ENCODE peak calls at places on chromosome 22, in four cellular contexts. J is hepatocyte, K is PC-3, L is testis. V is an unnamed sample.

GRCh38 chr22:32842486-32842885 is 41.0 kb downstream of the TIMP3 start:
- DNase-seq in J (no peak), K (no peak), L (no peak), V (no peak)

GRCh38 chr22:42785706-42786499 is 65.2 kb upstream of the A4GALT start:
- DNase-seq in J (no peak), K (no peak), L (no peak), V (no peak)

GRCh38 chr22:49946612-49947295 is 13.8 kb upstream of the PIM3 start:
- DNase-seq in J (no peak), K (no peak), L (no peak), V (no peak)

GRCh38 chr22:49705631-49706352 is 121.9 kb downstream of the BRD1 start:
- DNase-seq in J (no peak), K (no peak), L (no peak), V (no peak)

GRCh38 chr22:50016988-50017700 is 4.6 kb upstream of the IL17REL start:
- DNase-seq in J (peak), K (no peak), L (no peak), V (no peak)

GRCh38 chr22:31144223-31144622 is 3.9 kb upstream of the PLA2G3 start:
- DNase-seq in J (peak), K (peak), L (no peak), V (peak)

GRCh38 chr22:42375982-42376381 is 56.2 kb downstream of the NFAM1 start:
- DNase-seq in J (no peak), K (no peak), L (peak), V (no peak)

GRCh38 chr22:50710886-50711285 is 27.1 kb upstream of the ACR start:
- DNase-seq in J (no peak), K (no peak), L (no peak), V (no peak)

GRCh38 chr22:48679656-48680555 is 1147.8 kb downstream of the BRD1 start:
- DNase-seq in J (no peak), K (no peak), L (no peak), V (no peak)

GRCh38 chr22:19959043-19959586 is 17.5 kb upstream of the TXNRD2 start:
- DNase-seq in J (peak), K (no peak), L (peak), V (peak)

GRCh38 chr22:25403752-25404471 is 160.6 kb upstream of the GRK3 start:
- DNase-seq in J (peak), K (peak), L (no peak), V (peak)

GRCh38 chr22:25643232-25644000 is 78.9 kb downstream of the GRK3 start:
- DNase-seq in J (no peak), K (no peak), L (no peak), V (no peak)

GRCh38 chr22:24593810-24594568 is 1.1 kb upstream of the LRRC75B start:
- DNase-seq in J (no peak), K (no peak), L (no peak), V (peak)

GRCh38 chr22:46514592-46515207 is 22.7 kb downstream of the CELSR1 start:
- DNase-seq in J (peak), K (peak), L (no peak), V (no peak)

GRCh38 chr22:47011131-47011854 is 248.8 kb downstream of the TBC1D22A start:
- DNase-seq in J (no peak), K (no peak), L (no peak), V (no peak)

GRCh38 chr22:48438096-48438495 is 1389.6 kb downstream of the BRD1 start:
- DNase-seq in J (no peak), K (no peak), L (no peak), V (no peak)

GRCh38 chr22:17777005-17777716 is 2.9 kb upstream of the BID start:
- DNase-seq in J (no peak), K (no peak), L (no peak), V (peak)

GRCh38 chr22:48630444-48630777 is 1197.3 kb downstream of the BRD1 start:
- DNase-seq in J (no peak), K (no peak), L (no peak), V (no peak)

GRCh38 chr22:17999851-18000250 is 24.5 kb downstream of the MICAL3 start:
- DNase-seq in J (no peak), K (peak), L (no peak), V (no peak)

GRCh38 chr22:17086750-17087149 is 1.9 kb downstream of the IL17RA start:
- DNase-seq in J (no peak), K (no peak), L (no peak), V (no peak)

GRCh38 chr22:29727248-29727551 is 7.4 kb downstream of the CABP7 start:
- DNase-seq in J (peak), K (no peak), L (peak), V (no peak)

GRCh38 chr22:29724843-29725242 is 5.0 kb downstream of the CABP7 start:
- DNase-seq in J (no peak), K (no peak), L (no peak), V (no peak)

GRCh38 chr22:29729161-29729560 is 9.4 kb downstream of the CABP7 start:
- DNase-seq in J (no peak), K (no peak), L (no peak), V (no peak)

GRCh38 chr22:29726104-29726503 is 6.3 kb downstream of the CABP7 start:
- DNase-seq in J (no peak), K (no peak), L (no peak), V (no peak)

GRCh38 chr22:29726512-29727247 is 6.9 kb downstream of the CABP7 start:
- DNase-seq in J (no peak), K (no peak), L (no peak), V (no peak)
- H3K4me3 ChIP-seq in J (no peak), K (no peak), L (no peak), V (no peak)

GRCh38 chr22:37266581-37267127 is 15.7 kb upstream of the CYTH4 start:
- DNase-seq in J (no peak), K (no peak), L (no peak), V (no peak)
- H3K4me3 ChIP-seq in J (no peak), K (peak), L (no peak), V (no peak)

DNA sequence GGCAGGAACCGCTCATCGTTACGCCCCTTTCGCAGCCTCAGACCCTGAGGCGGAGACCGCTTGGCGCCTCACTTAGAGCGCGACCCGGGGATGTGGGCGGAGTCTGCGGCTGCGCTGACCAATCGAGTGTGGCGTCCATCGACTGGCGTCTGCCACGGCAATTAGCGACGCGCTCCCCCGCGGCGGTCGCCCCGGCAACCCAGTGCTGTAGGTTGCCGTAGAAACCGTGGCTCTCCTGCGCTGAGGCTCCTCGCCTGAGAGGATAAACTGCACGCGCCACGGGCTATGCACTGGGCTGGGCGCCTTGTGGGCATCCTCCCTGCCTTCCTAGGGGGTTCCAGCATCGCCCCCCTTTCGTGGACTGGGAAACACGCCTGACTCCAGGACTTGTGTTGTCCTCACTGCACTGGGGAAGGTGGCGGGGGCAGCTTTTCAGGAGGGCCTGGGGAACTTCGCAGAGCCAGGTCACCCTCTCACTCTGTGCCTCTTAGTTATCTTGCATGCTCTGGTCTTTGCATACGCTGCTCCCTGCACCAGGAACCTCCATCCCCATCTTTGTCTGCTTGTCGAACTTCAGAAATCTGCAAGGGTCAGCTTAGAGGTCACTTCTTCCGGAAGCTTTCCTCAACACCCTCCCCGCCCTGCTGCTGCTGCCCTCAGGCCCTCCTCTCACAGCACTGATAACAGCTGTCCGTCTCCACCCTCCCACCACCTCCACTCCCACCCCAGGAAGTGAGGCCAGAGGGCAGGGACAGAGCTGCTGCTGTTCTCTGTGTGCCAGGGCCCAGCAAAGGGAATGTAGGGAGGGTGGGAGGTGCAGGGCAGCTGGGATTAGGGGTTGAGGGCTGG is 539 bp upstream of the P2RX6 start:
- DNase-seq in J (peak), K (no peak), L (peak), V (peak)
- H3K4me3 ChIP-seq in J (no peak), K (no peak), L (peak), V (peak)

GRCh38 chr22:38786631-38787030 is 7.3 kb downstream of the DNAL4 start:
- DNase-seq in J (no peak), K (no peak), L (peak), V (no peak)

GRCh38 chr22:38784035-38784434 is 9.9 kb downstream of the DNAL4 start:
- DNase-seq in J (no peak), K (no peak), L (no peak), V (no peak)

GRCh38 chr22:38781033-38781432 is 12.9 kb downstream of the DNAL4 start:
- DNase-seq in J (no peak), K (no peak), L (no peak), V (no peak)

GRCh38 chr22:38783095-38783710 is 10.7 kb downstream of the DNAL4 start:
- DNase-seq in J (no peak), K (no peak), L (no peak), V (no peak)

DNA sequence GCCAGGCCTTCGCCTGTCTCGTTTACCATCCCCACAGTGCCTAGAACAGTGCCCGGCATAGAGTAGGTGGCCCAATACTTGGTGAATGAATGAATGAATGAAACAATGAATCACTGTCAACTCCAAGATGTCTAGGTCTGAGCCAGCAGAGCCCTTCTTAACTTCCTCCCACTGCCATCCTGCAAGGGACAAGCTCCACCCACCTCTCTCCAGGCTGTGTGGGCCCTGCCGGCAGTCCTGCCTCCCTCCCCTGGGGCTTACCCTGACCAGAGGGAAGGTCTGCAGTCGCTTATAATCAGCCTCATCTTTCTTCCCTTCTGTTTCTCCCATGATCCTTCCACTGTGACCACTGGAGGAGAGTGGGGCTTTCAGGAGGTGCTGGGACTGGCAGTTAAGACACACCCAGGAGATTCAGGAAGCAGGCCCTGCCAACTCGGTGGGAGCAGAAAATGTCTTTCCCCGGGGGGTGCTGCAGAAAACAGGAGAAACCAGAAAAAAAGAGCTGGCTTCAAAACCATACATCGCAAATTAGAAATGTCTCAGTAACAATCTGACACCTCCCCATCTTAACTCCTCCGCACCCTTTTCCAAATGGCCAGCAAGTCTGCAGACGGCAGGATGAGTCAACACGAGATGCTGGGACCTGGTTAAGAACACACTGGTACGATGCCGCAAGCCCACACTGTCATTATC is 11.4 kb downstream of the DNAL4 start:
- DNase-seq in J (peak), K (no peak), L (no peak), V (no peak)
- H3K4me3 ChIP-seq in J (no peak), K (no peak), L (no peak), V (no peak)

GRCh38 chr22:37912171-37912570 is 6.1 kb downstream of the MICALL1 start:
- DNase-seq in J (no peak), K (no peak), L (no peak), V (no peak)

GRCh38 chr22:37909756-37910155 is 3.7 kb downstream of the MICALL1 start:
- DNase-seq in J (no peak), K (no peak), L (no peak), V (no peak)

GRCh38 chr22:37911697-37912096 is 5.6 kb downstream of the MICALL1 start:
- DNase-seq in J (no peak), K (no peak), L (no peak), V (no peak)

GRCh38 chr22:37911273-37911672 is 5.2 kb downstream of the MICALL1 start:
- DNase-seq in J (no peak), K (no peak), L (no peak), V (no peak)

DNA sequence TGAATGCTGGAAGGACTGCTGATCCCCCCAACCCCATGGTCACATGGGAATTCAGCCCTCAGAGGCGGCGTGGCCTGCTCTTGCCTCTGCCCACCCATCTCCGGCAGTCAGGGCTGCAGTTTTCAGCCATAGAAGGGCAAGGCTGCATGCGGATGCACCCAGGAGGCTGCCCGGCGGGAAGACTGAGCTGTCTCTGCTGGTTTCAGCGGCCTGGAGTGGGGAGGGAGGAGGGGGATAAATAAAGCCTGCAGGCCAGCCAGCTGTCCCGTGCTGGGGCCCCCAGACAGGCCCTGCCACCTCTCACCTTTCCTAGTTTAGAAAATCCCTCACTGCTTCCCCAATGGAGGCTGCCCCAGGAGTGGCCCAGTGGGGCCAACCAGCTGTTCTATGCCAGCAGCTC is 4.8 kb downstream of the MICALL1 start:
- DNase-seq in J (no peak), K (no peak), L (no peak), V (no peak)
- H3K4me3 ChIP-seq in J (no peak), K (no peak), L (no peak), V (no peak)

DNA sequence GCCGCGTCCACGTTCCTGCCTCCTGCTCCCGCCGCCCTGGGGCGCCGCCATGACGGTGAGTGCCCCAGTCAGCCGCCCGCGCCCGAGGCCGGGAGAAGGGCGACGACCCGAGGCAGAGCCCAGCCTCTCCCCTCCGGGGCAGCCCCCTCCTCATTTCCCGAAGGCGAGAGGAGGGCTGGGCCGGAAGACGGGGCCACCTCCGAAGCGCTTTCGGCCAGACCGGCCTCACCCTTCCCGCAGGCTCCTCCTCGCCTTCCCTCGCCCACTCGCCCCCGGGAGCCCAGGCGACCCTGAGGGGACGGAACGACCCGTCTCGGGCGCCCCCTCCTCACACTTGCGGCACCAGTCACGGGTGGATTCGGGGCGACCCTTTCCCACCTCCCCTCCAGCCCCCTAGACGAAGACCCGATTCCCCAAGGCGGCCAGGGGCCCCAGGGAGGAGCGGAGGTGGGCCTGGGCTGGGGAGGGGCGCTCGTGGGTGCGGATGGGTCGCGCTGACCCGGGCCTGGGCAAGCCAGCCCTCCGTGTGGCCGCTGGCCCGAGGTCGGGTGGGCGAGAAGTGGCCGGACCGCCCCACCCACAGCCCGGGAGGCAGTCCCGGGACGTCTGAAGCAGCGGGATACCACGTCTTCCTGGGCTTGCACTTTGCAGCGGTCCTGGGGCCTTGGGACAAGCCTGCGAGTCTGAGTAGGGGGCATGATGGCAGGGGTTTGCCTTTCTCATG is 49.7 kb downstream of the TRIOBP start:
- DNase-seq in J (no peak), K (no peak), L (no peak), V (peak)
- H3K4me3 ChIP-seq in J (peak), K (peak), L (peak), V (peak)

GRCh38 chr22:41280854-41281253 is 5.1 kb downstream of the RANGAP1 start:
- DNase-seq in J (no peak), K (no peak), L (no peak), V (no peak)

GRCh38 chr22:41285441-41285819 is 557 bp downstream of the RANGAP1 start:
- DNase-seq in J (peak), K (peak), L (peak), V (peak)

GRCh38 chr22:41286639-41287091 is 678 bp upstream of the RANGAP1 start:
- DNase-seq in J (peak), K (no peak), L (peak), V (no peak)

GRCh38 chr22:41285820-41286638 is at the start of gene RANGAP1:
- DNase-seq in J (peak), K (peak), L (peak), V (peak)

GRCh38 chr22:41284465-41284864 is 1.5 kb downstream of the RANGAP1 start:
- DNase-seq in J (no peak), K (no peak), L (no peak), V (no peak)
- H3K4me3 ChIP-seq in J (no peak), K (peak), L (no peak), V (no peak)

GRCh38 chr22:44839721-44840120 is 87.3 kb downstream of the ARHGAP8 start:
- DNase-seq in J (no peak), K (no peak), L (no peak), V (no peak)

GRCh38 chr22:44840611-44841322 is 88.4 kb downstream of the ARHGAP8 start:
- DNase-seq in J (no peak), K (no peak), L (no peak), V (no peak)

GRCh38 chr22:44839061-44839460 is 86.7 kb downstream of the ARHGAP8 start:
- DNase-seq in J (no peak), K (no peak), L (no peak), V (no peak)

GRCh38 chr22:44837481-44837880 is 85.1 kb downstream of the ARHGAP8 start:
- DNase-seq in J (no peak), K (no peak), L (no peak), V (no peak)

DNA sequence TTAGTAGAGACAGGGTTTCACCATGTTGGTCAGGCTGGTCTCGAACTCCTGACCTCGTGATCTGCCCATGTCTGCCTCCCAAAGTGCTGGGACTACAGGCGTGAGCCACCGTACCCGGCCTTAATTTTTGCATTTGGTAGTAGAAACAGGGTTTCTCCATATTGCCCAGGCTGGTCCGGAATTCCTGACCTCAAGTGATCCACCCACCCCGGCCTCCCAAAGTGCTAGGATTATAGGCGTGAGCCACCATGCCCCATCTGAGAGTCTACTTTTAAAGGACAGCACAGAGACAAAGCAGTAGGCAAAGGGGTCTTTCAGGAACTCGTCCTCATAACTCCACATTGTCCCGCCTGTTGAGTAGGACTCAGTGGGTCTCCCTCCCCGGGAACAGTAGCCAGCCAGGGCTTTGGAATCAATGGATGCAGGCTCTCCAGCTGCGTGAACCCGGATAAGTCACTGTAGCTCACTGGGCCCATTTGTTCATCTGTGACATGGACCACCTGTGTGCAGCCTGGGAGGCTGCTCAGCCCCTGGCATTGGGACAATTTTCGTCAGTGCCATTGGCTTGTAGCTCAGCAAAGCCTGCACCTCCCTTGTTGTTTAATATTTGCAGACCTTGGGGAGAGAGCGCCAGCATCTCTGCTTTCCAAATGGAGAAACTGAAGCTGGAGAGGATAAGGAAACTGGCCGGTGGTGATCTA is 86.1 kb downstream of the ARHGAP8 start:
- DNase-seq in J (no peak), K (no peak), L (peak), V (no peak)
- H3K4me3 ChIP-seq in J (no peak), K (no peak), L (no peak), V (no peak)